ENCODE peak calls at places on chromosomes 2 and 18, in nine cellular contexts. G is right cardiac atrium; E is colonic mucosa; R is kidney; V is CD8-positive, alpha-beta T cell; S is ovary; A is psoas muscle; N is GM23338; T is heart left ventricle. D is an unnamed sample.

GRCh38 chr2:143697744-143698143 is 568.5 kb downstream of the ARHGAP15 start:
- DNase-seq in G (no peak), E (no peak), R (no peak), V (no peak), S (no peak), A (no peak), N (no peak), T (no peak), D (no peak)

GRCh38 chr2:216911886-216912285 is 52.0 kb upstream of the TNP1 start:
- DNase-seq in G (no peak), E (no peak), R (no peak), V (no peak), S (no peak), A (no peak), N (no peak), T (no peak), D (no peak)

GRCh38 chr18:7071600-7071999 is 46.0 kb downstream of the LAMA1 start:
- DNase-seq in G (no peak), E (no peak), R (no peak), V (no peak), S (no peak), A (no peak), N (no peak), T (no peak), D (no peak)

GRCh38 chr18:40234217-40234616 is 1720.8 kb upstream of the PIK3C3 start:
- DNase-seq in G (no peak), E (no peak), R (no peak), V (no peak), S (no peak), A (no peak), N (no peak), T (no peak), D (no peak)

GRCh38 chr18:6600667-6601066 is 128.8 kb upstream of the ARHGAP28 start:
- DNase-seq in G (no peak), E (no peak), R (no peak), V (no peak), S (no peak), A (no peak), N (no peak), T (no peak), D (no peak)

GRCh38 chr2:121049921-121050585 is 234.9 kb downstream of the TFCP2L1 start:
- DNase-seq in G (no peak), E (no peak), R (no peak), V (no peak), S (no peak), A (no peak), N (no peak), T (no peak), D (no peak)

GRCh38 chr18:5543854-5544389 is at the start of gene EPB41L3:
- DNase-seq in G (peak), E (peak), R (peak), V (no peak), S (peak), A (peak), N (peak), T (peak), D (peak)

GRCh38 chr2:183093857-183094657 is 15.5 kb downstream of the DUSP19 start:
- DNase-seq in G (no peak), E (no peak), R (no peak), V (no peak), S (no peak), A (no peak), N (no peak), T (no peak), D (no peak)

GRCh38 chr18:37298816-37299215 is 266.8 kb downstream of the CELF4 start:
- DNase-seq in G (peak), E (no peak), R (no peak), V (no peak), S (no peak), A (no peak), N (no peak), T (no peak), D (no peak)

GRCh38 chr2:205273627-205274026 is 408.7 kb upstream of the NRP2 start:
- DNase-seq in G (no peak), E (no peak), R (no peak), V (no peak), S (no peak), A (no peak), N (no peak), T (no peak), D (no peak)

GRCh38 chr2:11411768-11412448 is 54.1 kb downstream of the E2F6 start:
- DNase-seq in G (no peak), E (peak), R (no peak), V (no peak), S (no peak), A (no peak), N (peak), T (peak), D (no peak)

GRCh38 chr2:146874260-146874658 is 970.6 kb upstream of the ACVR2A start:
- DNase-seq in G (no peak), E (no peak), R (no peak), V (no peak), S (no peak), A (no peak), N (no peak), T (no peak), D (no peak)

GRCh38 chr2:65397122-65397521 is 35.3 kb downstream of the SPRED2 start:
- DNase-seq in G (no peak), E (no peak), R (no peak), V (no peak), S (no peak), A (no peak), N (no peak), T (no peak), D (no peak)

GRCh38 chr2:219475697-219476604 is 22.7 kb upstream of the GMPPA start:
- DNase-seq in G (peak), E (peak), R (peak), V (no peak), S (peak), A (peak), N (peak), T (peak), D (peak)

GRCh38 chr2:158835431-158835830 is 40.3 kb downstream of the DAPL1 start:
- DNase-seq in G (no peak), E (no peak), R (no peak), V (no peak), S (no peak), A (no peak), N (no peak), T (no peak), D (no peak)

GRCh38 chr18:77250926-77251729 is 1.5 kb downstream of the GALR1 start:
- DNase-seq in G (no peak), E (no peak), R (peak), V (no peak), S (no peak), A (no peak), N (peak), T (no peak), D (no peak)

GRCh38 chr2:230330206-230330605 is 3.2 kb downstream of the SP140L start:
- DNase-seq in G (no peak), E (no peak), R (no peak), V (no peak), S (no peak), A (no peak), N (no peak), T (no peak), D (no peak)

GRCh38 chr2:33598472-33599174 is 476 bp downstream of the FAM98A start:
- DNase-seq in G (peak), E (peak), R (no peak), V (no peak), S (no peak), A (peak), N (peak), T (peak), D (no peak)

GRCh38 chr2:20314562-20315521 is 35.8 kb downstream of the PUM2 start:
- DNase-seq in G (no peak), E (no peak), R (no peak), V (no peak), S (no peak), A (no peak), N (peak), T (no peak), D (no peak)

GRCh38 chr2:42893047-42893758 is 100.8 kb upstream of the HAAO start:
- DNase-seq in G (no peak), E (no peak), R (no peak), V (no peak), S (no peak), A (no peak), N (no peak), T (no peak), D (no peak)

GRCh38 chr2:240231838-240232244 is 91.4 kb upstream of the OTOS start:
- DNase-seq in G (peak), E (peak), R (peak), V (no peak), S (peak), A (no peak), N (no peak), T (no peak), D (no peak)

GRCh38 chr2:100612388-100613000 is 49.7 kb downstream of the PDCL3 start:
- DNase-seq in G (no peak), E (no peak), R (no peak), V (no peak), S (no peak), A (no peak), N (no peak), T (no peak), D (no peak)

GRCh38 chr2:96663829-96664228 is 21.3 kb downstream of the FER1L5 start:
- DNase-seq in G (no peak), E (no peak), R (no peak), V (no peak), S (peak), A (no peak), N (no peak), T (no peak), D (no peak)

GRCh38 chr2:151640087-151640486 is 94.2 kb downstream of the NEB start:
- DNase-seq in G (no peak), E (no peak), R (no peak), V (no peak), S (no peak), A (no peak), N (peak), T (no peak), D (no peak)

GRCh38 chr2:222903234-222904220 is 42.7 kb downstream of the ACSL3 start:
- DNase-seq in G (no peak), E (peak), R (no peak), V (no peak), S (no peak), A (no peak), N (peak), T (no peak), D (peak)

GRCh38 chr2:214328941-214329340 is 81.9 kb upstream of the VWC2L start:
- DNase-seq in G (no peak), E (no peak), R (no peak), V (no peak), S (no peak), A (no peak), N (no peak), T (no peak), D (no peak)

GRCh38 chr18:6431659-6432318 is 17.1 kb upstream of the L3MBTL4 start:
- DNase-seq in G (no peak), E (no peak), R (no peak), V (no peak), S (no peak), A (no peak), N (no peak), T (no peak), D (no peak)

GRCh38 chr2:112621792-112622527 is 23.8 kb upstream of the SLC20A1 start:
- DNase-seq in G (no peak), E (no peak), R (no peak), V (no peak), S (no peak), A (no peak), N (no peak), T (no peak), D (no peak)

GRCh38 chr2:241870611-241871537 is 1.3 kb downstream of the RTP5 start:
- DNase-seq in G (peak), E (no peak), R (peak), V (peak), S (no peak), A (peak), N (no peak), T (peak), D (no peak)

GRCh38 chr2:212177724-212178123 is 360.9 kb downstream of the ERBB4 start:
- DNase-seq in G (no peak), E (no peak), R (no peak), V (no peak), S (no peak), A (no peak), N (peak), T (no peak), D (no peak)

GRCh38 chr2:168894720-168895119 is 4.5 kb upstream of the SPC25 start:
- DNase-seq in G (no peak), E (no peak), R (no peak), V (no peak), S (no peak), A (no peak), N (no peak), T (no peak), D (no peak)

GRCh38 chr2:37349376-37349775 is 4.9 kb downstream of the QPCT start:
- DNase-seq in G (no peak), E (no peak), R (no peak), V (no peak), S (no peak), A (no peak), N (peak), T (no peak), D (no peak)
- H3K27ac ChIP-seq in G (no peak), E (no peak), R (no peak), V (no peak), S (no peak), A (no peak), N (peak), T (no peak), D (no peak)

DNA sequence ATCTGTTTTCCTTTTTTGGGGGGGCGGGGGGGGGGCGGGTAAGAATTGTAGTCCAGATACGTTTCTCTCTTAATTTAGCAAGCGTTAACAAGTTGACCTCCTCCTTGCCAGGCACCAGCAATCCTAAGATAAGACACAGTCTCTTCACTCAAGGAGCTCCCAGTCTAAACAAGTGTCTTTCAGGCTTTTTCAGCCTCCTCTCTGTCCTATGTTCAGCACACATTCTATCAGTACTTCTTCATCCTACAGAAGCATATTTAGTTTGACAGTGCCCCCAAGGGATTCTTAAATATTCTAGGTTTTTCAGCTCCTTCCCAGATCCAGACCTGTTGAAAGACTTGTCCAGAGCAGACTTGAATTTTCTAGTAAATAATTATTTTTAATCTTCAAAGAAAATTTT is 2.7 kb downstream of the PPP1CB start:
- DNase-seq in G (no peak), E (no peak), R (no peak), V (no peak), S (no peak), A (no peak), N (no peak), T (no peak), D (no peak)
- H3K4me3 ChIP-seq in G (peak), E (no peak), R (peak), V (no peak), S (peak), A (peak), N (peak), T (peak), D (no peak)

DNA sequence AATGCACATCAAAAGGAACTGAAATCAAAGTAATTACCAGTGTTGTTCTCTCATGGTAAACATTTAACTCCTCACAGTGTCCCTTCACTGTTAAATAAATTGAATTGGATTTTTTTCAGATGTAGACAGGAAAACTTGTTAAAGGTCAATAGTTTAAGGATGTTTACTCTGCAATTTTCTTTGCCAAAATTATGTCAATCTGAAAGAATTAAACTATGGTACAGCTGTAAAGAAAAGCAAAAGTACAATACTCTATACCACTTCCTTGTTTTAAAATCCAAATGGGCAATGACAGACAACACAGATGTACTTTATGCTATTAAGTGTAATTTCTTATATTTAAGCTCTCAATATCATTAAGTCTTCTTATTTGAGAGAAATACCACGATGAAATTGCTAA is 153.2 kb downstream of the WDPCP start:
- DNase-seq in G (no peak), E (no peak), R (no peak), V (no peak), S (no peak), A (no peak), N (no peak), T (no peak), D (no peak)
- H3K27ac ChIP-seq in G (no peak), E (no peak), R (no peak), V (no peak), S (no peak), A (no peak), N (no peak), T (no peak), D (no peak)

GRCh38 chr2:226439337-226439736 is 360.3 kb downstream of the IRS1 start:
- DNase-seq in G (no peak), E (no peak), R (no peak), V (no peak), S (no peak), A (no peak), N (no peak), T (no peak), D (no peak)
- H3K4me3 ChIP-seq in G (no peak), E (no peak), R (no peak), V (no peak), S (no peak), A (no peak), N (no peak), T (no peak), D (no peak)

DNA sequence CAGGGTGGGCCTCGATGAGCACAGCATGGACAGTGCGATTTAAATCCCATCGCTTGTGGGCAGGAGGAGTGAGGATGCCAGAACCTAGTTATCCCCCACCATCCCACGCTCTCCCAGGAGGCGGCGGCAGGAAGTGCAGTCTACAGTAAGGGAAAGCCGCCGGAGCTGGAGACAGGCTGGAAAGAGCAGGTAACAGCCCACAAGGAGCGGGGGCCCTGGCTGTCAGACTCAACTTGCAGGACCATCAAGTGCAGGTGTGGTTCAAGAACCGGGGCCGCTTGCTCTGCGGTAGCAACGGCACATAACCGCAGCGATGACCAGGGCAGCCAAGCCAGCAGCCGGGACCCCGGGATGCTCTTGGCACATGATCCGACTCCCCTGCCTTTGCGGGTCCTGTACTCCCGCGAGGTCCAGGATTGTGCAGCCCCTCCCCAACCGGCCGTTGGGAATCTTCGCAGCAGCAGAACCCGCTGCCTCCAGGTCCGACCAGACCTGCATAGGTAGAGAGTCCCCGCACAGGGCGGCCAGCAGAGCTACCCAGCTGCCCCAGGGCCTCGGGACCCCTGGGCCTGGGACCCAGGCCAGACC is 82.1 kb downstream of the BIN1 start:
- DNase-seq in G (no peak), E (peak), R (peak), V (no peak), S (no peak), A (no peak), N (peak), T (no peak), D (no peak)
- H3K27ac ChIP-seq in G (no peak), E (no peak), R (no peak), V (no peak), S (no peak), A (no peak), N (peak), T (no peak), D (peak)

GRCh38 chr2:232420073-232420454 is 13.4 kb downstream of the ALPG start:
- DNase-seq in G (no peak), E (no peak), R (no peak), V (no peak), S (no peak), A (no peak), N (peak), T (no peak), D (no peak)

GRCh38 chr2:232422051-232422450 is 15.4 kb downstream of the ALPG start:
- DNase-seq in G (no peak), E (no peak), R (peak), V (no peak), S (no peak), A (no peak), N (no peak), T (no peak), D (no peak)

GRCh38 chr2:232420463-232421188 is 14.0 kb downstream of the ALPG start:
- DNase-seq in G (no peak), E (peak), R (no peak), V (no peak), S (no peak), A (no peak), N (peak), T (no peak), D (peak)

GRCh38 chr2:232419245-232420072 is 12.8 kb downstream of the ALPG start:
- DNase-seq in G (no peak), E (no peak), R (no peak), V (no peak), S (no peak), A (no peak), N (peak), T (no peak), D (no peak)

GRCh38 chr2:232421189-232421785 is 14.6 kb downstream of the ALPG start:
- DNase-seq in G (no peak), E (peak), R (no peak), V (no peak), S (no peak), A (no peak), N (peak), T (no peak), D (no peak)
- H3K4me3 ChIP-seq in G (no peak), E (peak), R (no peak), V (no peak), S (no peak), A (no peak), N (peak), T (no peak), D (no peak)

GRCh38 chr2:238847432-238847801 is 468 bp upstream of the TWIST2 start:
- DNase-seq in G (no peak), E (no peak), R (no peak), V (no peak), S (no peak), A (no peak), N (peak), T (no peak), D (no peak)

GRCh38 chr2:238847841-238848565 is at the start of gene TWIST2:
- DNase-seq in G (peak), E (peak), R (peak), V (no peak), S (peak), A (peak), N (peak), T (peak), D (no peak)

GRCh38 chr2:238848566-238848940 is 668 bp downstream of the TWIST2 start:
- DNase-seq in G (no peak), E (no peak), R (no peak), V (no peak), S (peak), A (no peak), N (peak), T (no peak), D (no peak)

GRCh38 chr2:238845583-238846480 is 2.1 kb upstream of the TWIST2 start:
- DNase-seq in G (no peak), E (no peak), R (no peak), V (no peak), S (no peak), A (no peak), N (peak), T (no peak), D (no peak)

GRCh38 chr2:238846503-238847431 is 1.1 kb upstream of the TWIST2 start:
- DNase-seq in G (no peak), E (no peak), R (peak), V (no peak), S (peak), A (peak), N (peak), T (no peak), D (no peak)
- H3K27ac ChIP-seq in G (peak), E (no peak), R (no peak), V (no peak), S (peak), A (no peak), N (no peak), T (peak), D (no peak)

GRCh38 chr18:27709344-27709743 is 467.6 kb downstream of the CDH2 start:
- DNase-seq in G (no peak), E (no peak), R (no peak), V (no peak), S (no peak), A (no peak), N (no peak), T (no peak), D (no peak)

GRCh38 chr18:27715751-27716150 is 461.2 kb downstream of the CDH2 start:
- DNase-seq in G (no peak), E (no peak), R (no peak), V (no peak), S (no peak), A (no peak), N (no peak), T (no peak), D (no peak)

GRCh38 chr18:27712066-27712465 is 464.9 kb downstream of the CDH2 start:
- DNase-seq in G (no peak), E (no peak), R (no peak), V (no peak), S (no peak), A (no peak), N (peak), T (no peak), D (no peak)

GRCh38 chr18:27713727-27714080 is 463.2 kb downstream of the CDH2 start:
- DNase-seq in G (no peak), E (no peak), R (no peak), V (no peak), S (no peak), A (no peak), N (no peak), T (no peak), D (no peak)

GRCh38 chr18:27713037-27713726 is 463.7 kb downstream of the CDH2 start:
- DNase-seq in G (no peak), E (no peak), R (no peak), V (no peak), S (no peak), A (no peak), N (peak), T (no peak), D (no peak)
- H3K4me3 ChIP-seq in G (no peak), E (no peak), R (no peak), V (no peak), S (no peak), A (no peak), N (no peak), T (no peak), D (no peak)